ENCODE peak calls at places on chromosomes 7 and 10, in seven cellular contexts. One of them, this sample, is unnamed.

GRCh38 chr7:90250601-90251303 is 5.8 kb downstream of the CFAP69 start:
- DNase-seq in fibroblast of lung: peak; percentile 60
- DNase-seq in MM.1S: no peak
- DNase-seq in CD8-positive, alpha-beta memory T cell: no peak
- DNase-seq in IMR-90: peak; percentile 40
- DNase-seq in GM12864: no peak
- DNase-seq in ovary: no peak
- DNase-seq in this sample: no peak

GRCh38 chr7:22944506-22944905 is 69.4 kb downstream of the HYCC1 start:
- DNase-seq in fibroblast of lung: peak; percentile 86
- DNase-seq in MM.1S: no peak
- DNase-seq in CD8-positive, alpha-beta memory T cell: no peak
- DNase-seq in IMR-90: peak; percentile 75
- DNase-seq in ovary: no peak
- DNase-seq in GM12864: no peak
- DNase-seq in this sample: no peak

GRCh38 chr10:78330884-78331283 is 297.2 kb downstream of the RPS24 start:
- DNase-seq in MM.1S: no peak
- DNase-seq in fibroblast of lung: no peak
- DNase-seq in ovary: no peak
- DNase-seq in GM12864: no peak
- DNase-seq in IMR-90: no peak
- DNase-seq in CD8-positive, alpha-beta memory T cell: no peak
- DNase-seq in this sample: no peak

GRCh38 chr10:44325157-44325556 is 59.7 kb downstream of the CXCL12 start:
- DNase-seq in IMR-90: no peak
- DNase-seq in MM.1S: no peak
- DNase-seq in CD8-positive, alpha-beta memory T cell: no peak
- DNase-seq in GM12864: no peak
- DNase-seq in ovary: no peak
- DNase-seq in fibroblast of lung: no peak
- DNase-seq in this sample: no peak

GRCh38 chr10:127873901-127874470 is 18.8 kb downstream of the CLRN3 start:
- DNase-seq in GM12864: no peak
- DNase-seq in CD8-positive, alpha-beta memory T cell: no peak
- DNase-seq in fibroblast of lung: no peak
- DNase-seq in ovary: no peak
- DNase-seq in MM.1S: no peak
- DNase-seq in IMR-90: no peak
- DNase-seq in this sample: no peak

GRCh38 chr10:72276013-72276387 is 2.3 kb downstream of the DDIT4 start:
- DNase-seq in MM.1S: no peak
- DNase-seq in fibroblast of lung: peak; percentile 39
- DNase-seq in IMR-90: no peak
- DNase-seq in ovary: peak; percentile 63
- DNase-seq in GM12864: no peak
- DNase-seq in CD8-positive, alpha-beta memory T cell: no peak
- DNase-seq in this sample: no peak

GRCh38 chr7:142300689-142301088 is 42.8 kb upstream of the PRSS58 start:
- DNase-seq in GM12864: no peak
- DNase-seq in IMR-90: no peak
- DNase-seq in MM.1S: no peak
- DNase-seq in ovary: no peak
- DNase-seq in fibroblast of lung: no peak
- DNase-seq in CD8-positive, alpha-beta memory T cell: no peak
- DNase-seq in this sample: peak; percentile 16

GRCh38 chr7:107937514-107937913 is 46.5 kb downstream of the DLD start:
- DNase-seq in ovary: no peak
- DNase-seq in CD8-positive, alpha-beta memory T cell: no peak
- DNase-seq in MM.1S: no peak
- DNase-seq in IMR-90: no peak
- DNase-seq in GM12864: no peak
- DNase-seq in fibroblast of lung: no peak
- DNase-seq in this sample: no peak

GRCh38 chr7:142478479-142479220 is 220.8 kb upstream of the PRSS58 start:
- DNase-seq in fibroblast of lung: peak; percentile 71
- DNase-seq in ovary: no peak
- DNase-seq in IMR-90: peak; percentile 64
- DNase-seq in GM12864: no peak
- DNase-seq in MM.1S: peak; percentile 76
- DNase-seq in CD8-positive, alpha-beta memory T cell: no peak
- DNase-seq in this sample: peak; percentile 50

GRCh38 chr7:55477781-55478374 is 94.4 kb downstream of the VOPP1 start:
- DNase-seq in MM.1S: no peak
- DNase-seq in GM12864: no peak
- DNase-seq in fibroblast of lung: peak; percentile 70
- DNase-seq in IMR-90: peak; percentile 96
- DNase-seq in CD8-positive, alpha-beta memory T cell: no peak
- DNase-seq in ovary: no peak
- DNase-seq in this sample: no peak

GRCh38 chr10:132654708-132655661 is 117.4 kb downstream of the INPP5A start:
- DNase-seq in IMR-90: peak; percentile 55
- DNase-seq in GM12864: no peak
- DNase-seq in ovary: peak; percentile 54
- DNase-seq in fibroblast of lung: peak; percentile 64
- DNase-seq in CD8-positive, alpha-beta memory T cell: peak; percentile 29
- DNase-seq in MM.1S: no peak
- DNase-seq in this sample: peak; percentile 61

GRCh38 chr10:84935772-84936171 is 607.4 kb downstream of the CCSER2 start:
- DNase-seq in MM.1S: peak; percentile 33
- DNase-seq in IMR-90: no peak
- DNase-seq in ovary: no peak
- DNase-seq in CD8-positive, alpha-beta memory T cell: no peak
- DNase-seq in GM12864: no peak
- DNase-seq in fibroblast of lung: no peak
- DNase-seq in this sample: no peak

GRCh38 chr10:122170802-122171201 is 100.3 kb upstream of the BTBD16 start:
- DNase-seq in fibroblast of lung: no peak
- DNase-seq in CD8-positive, alpha-beta memory T cell: no peak
- DNase-seq in GM12864: no peak
- DNase-seq in ovary: no peak
- DNase-seq in IMR-90: no peak
- DNase-seq in MM.1S: no peak
- DNase-seq in this sample: no peak

GRCh38 chr10:117535045-117535751 is 7.3 kb upstream of the EMX2 start:
- DNase-seq in CD8-positive, alpha-beta memory T cell: no peak
- DNase-seq in IMR-90: no peak
- DNase-seq in fibroblast of lung: no peak
- DNase-seq in GM12864: no peak
- DNase-seq in ovary: no peak
- DNase-seq in MM.1S: no peak
- DNase-seq in this sample: no peak

GRCh38 chr7:90920336-90920735 is 324.2 kb downstream of the CDK14 start:
- DNase-seq in fibroblast of lung: no peak
- DNase-seq in CD8-positive, alpha-beta memory T cell: no peak
- DNase-seq in GM12864: no peak
- DNase-seq in MM.1S: no peak
- DNase-seq in ovary: no peak
- DNase-seq in IMR-90: no peak
- DNase-seq in this sample: no peak

GRCh38 chr7:17556247-17556646 is 257.8 kb downstream of the AHR start:
- DNase-seq in IMR-90: no peak
- DNase-seq in MM.1S: peak; percentile 37
- DNase-seq in ovary: no peak
- DNase-seq in GM12864: no peak
- DNase-seq in fibroblast of lung: no peak
- DNase-seq in CD8-positive, alpha-beta memory T cell: no peak
- DNase-seq in this sample: no peak

GRCh38 chr7:36381056-36381455 is 8.6 kb upstream of the ANLN start:
- DNase-seq in GM12864: no peak
- DNase-seq in CD8-positive, alpha-beta memory T cell: no peak
- DNase-seq in fibroblast of lung: no peak
- DNase-seq in IMR-90: no peak
- DNase-seq in MM.1S: no peak
- DNase-seq in ovary: no peak
- DNase-seq in this sample: no peak

GRCh38 chr10:30775779-30776591 is 146.4 kb upstream of the LYZL2 start:
- DNase-seq in ovary: no peak
- DNase-seq in MM.1S: no peak
- DNase-seq in GM12864: no peak
- DNase-seq in IMR-90: peak; percentile 95
- DNase-seq in CD8-positive, alpha-beta memory T cell: no peak
- DNase-seq in fibroblast of lung: peak; percentile 90
- DNase-seq in this sample: no peak

GRCh38 chr7:3210531-3210930 is 90.5 kb upstream of the SDK1 start:
- DNase-seq in ovary: no peak
- DNase-seq in IMR-90: no peak
- DNase-seq in fibroblast of lung: no peak
- DNase-seq in GM12864: no peak
- DNase-seq in MM.1S: no peak
- DNase-seq in CD8-positive, alpha-beta memory T cell: no peak
- DNase-seq in this sample: no peak

GRCh38 chr7:135512135-135512887 is 2.4 kb upstream of the CNOT4 start:
- DNase-seq in fibroblast of lung: peak; percentile 68
- DNase-seq in ovary: no peak
- DNase-seq in MM.1S: peak; percentile 91
- DNase-seq in GM12864: peak; percentile 62
- DNase-seq in IMR-90: peak; percentile 52
- DNase-seq in CD8-positive, alpha-beta memory T cell: no peak
- DNase-seq in this sample: peak; percentile 89

GRCh38 chr10:115849197-115849596 is 423.8 kb downstream of the GFRA1 start:
- DNase-seq in MM.1S: no peak
- DNase-seq in IMR-90: no peak
- DNase-seq in fibroblast of lung: no peak
- DNase-seq in ovary: no peak
- DNase-seq in CD8-positive, alpha-beta memory T cell: no peak
- DNase-seq in GM12864: no peak
- DNase-seq in this sample: no peak

GRCh38 chr10:19638173-19638872 is 177.9 kb upstream of the PLXDC2 start:
- DNase-seq in ovary: no peak
- DNase-seq in GM12864: no peak
- DNase-seq in IMR-90: peak; percentile 95
- DNase-seq in fibroblast of lung: peak; percentile 98
- DNase-seq in CD8-positive, alpha-beta memory T cell: no peak
- DNase-seq in MM.1S: no peak
- DNase-seq in this sample: no peak

GRCh38 chr10:29555091-29555745 is 79.6 kb downstream of the SVIL start:
- DNase-seq in CD8-positive, alpha-beta memory T cell: no peak
- DNase-seq in ovary: no peak
- DNase-seq in fibroblast of lung: no peak
- DNase-seq in IMR-90: peak; percentile 9
- DNase-seq in MM.1S: no peak
- DNase-seq in GM12864: no peak
- DNase-seq in this sample: no peak

GRCh38 chr7:116610210-116610609 is 61.8 kb upstream of the MET start:
- DNase-seq in ovary: no peak
- DNase-seq in GM12864: no peak
- DNase-seq in fibroblast of lung: peak; percentile 74
- DNase-seq in IMR-90: peak; percentile 41
- DNase-seq in CD8-positive, alpha-beta memory T cell: no peak
- DNase-seq in MM.1S: no peak
- DNase-seq in this sample: no peak

GRCh38 chr10:72333111-72334012 is 21.4 kb downstream of the DNAJB12 start:
- DNase-seq in GM12864: no peak
- DNase-seq in fibroblast of lung: no peak
- DNase-seq in ovary: peak; percentile 53
- DNase-seq in IMR-90: no peak
- DNase-seq in MM.1S: no peak
- DNase-seq in CD8-positive, alpha-beta memory T cell: no peak
- DNase-seq in this sample: no peak

GRCh38 chr10:86068532-86069337 is 297.9 kb downstream of the GRID1 start:
- DNase-seq in fibroblast of lung: no peak
- DNase-seq in ovary: no peak
- DNase-seq in GM12864: no peak
- DNase-seq in MM.1S: no peak
- DNase-seq in CD8-positive, alpha-beta memory T cell: no peak
- DNase-seq in IMR-90: no peak
- DNase-seq in this sample: no peak

GRCh38 chr10:113610636-113611601 is 52.9 kb downstream of the NRAP start:
- DNase-seq in GM12864: no peak
- DNase-seq in ovary: no peak
- DNase-seq in fibroblast of lung: no peak
- DNase-seq in MM.1S: no peak
- DNase-seq in CD8-positive, alpha-beta memory T cell: no peak
- DNase-seq in IMR-90: no peak
- DNase-seq in this sample: no peak

GRCh38 chr10:114403545-114404161 is 649 bp downstream of the AFAP1L2 start:
- DNase-seq in ovary: peak; percentile 68
- DNase-seq in fibroblast of lung: no peak
- DNase-seq in IMR-90: no peak
- DNase-seq in GM12864: no peak
- DNase-seq in CD8-positive, alpha-beta memory T cell: no peak
- DNase-seq in MM.1S: no peak
- DNase-seq in this sample: peak; percentile 36

GRCh38 chr10:4775808-4776207 is 50.2 kb upstream of the AKR1E2 start:
- DNase-seq in GM12864: no peak
- DNase-seq in fibroblast of lung: no peak
- DNase-seq in CD8-positive, alpha-beta memory T cell: no peak
- DNase-seq in MM.1S: no peak
- DNase-seq in ovary: no peak
- DNase-seq in IMR-90: peak; percentile 54
- DNase-seq in this sample: no peak

GRCh38 chr7:12687213-12688171 is at the start of gene ARL4A:
- DNase-seq in ovary: peak; percentile 99
- DNase-seq in IMR-90: peak; percentile 98
- DNase-seq in MM.1S: peak; percentile 98
- DNase-seq in CD8-positive, alpha-beta memory T cell: peak; percentile 75
- DNase-seq in fibroblast of lung: peak; percentile 99
- DNase-seq in GM12864: peak; percentile 80
- DNase-seq in this sample: peak; percentile 95
- H3K4me3 ChIP-seq in ovary: peak within 1 kb of the TSS; percentile 81
- H3K4me3 ChIP-seq in IMR-90: peak within 1 kb of the TSS; percentile 77
- H3K4me3 ChIP-seq in MM.1S: peak within 1 kb of the TSS; percentile 73
- H3K4me3 ChIP-seq in CD8-positive, alpha-beta memory T cell: peak within 1 kb of the TSS; percentile 75
- H3K4me3 ChIP-seq in fibroblast of lung: peak within 1 kb of the TSS; percentile 81
- H3K4me3 ChIP-seq in GM12864: peak within 1 kb of the TSS; percentile 69
- H3K4me3 ChIP-seq in this sample: peak within 1 kb of the TSS; percentile 93

GRCh38 chr10:17227367-17228080 is 517 bp upstream of the VIM start:
- DNase-seq in ovary: no peak
- DNase-seq in CD8-positive, alpha-beta memory T cell: no peak
- DNase-seq in GM12864: no peak
- DNase-seq in MM.1S: peak; percentile 41
- DNase-seq in IMR-90: peak; percentile 39
- DNase-seq in fibroblast of lung: peak; percentile 47
- DNase-seq in this sample: peak; percentile 67
- H3K4me3 ChIP-seq in ovary: peak overlapping the region; percentile 64
- H3K4me3 ChIP-seq in CD8-positive, alpha-beta memory T cell: peak overlapping the region; percentile 67
- H3K4me3 ChIP-seq in GM12864: peak overlapping the region; percentile 59
- H3K4me3 ChIP-seq in MM.1S: peak overlapping the region; percentile 79
- H3K4me3 ChIP-seq in IMR-90: peak overlapping the region; percentile 87
- H3K4me3 ChIP-seq in fibroblast of lung: peak overlapping the region; percentile 100
- H3K4me3 ChIP-seq in this sample: peak overlapping the region; percentile 67

DNA sequence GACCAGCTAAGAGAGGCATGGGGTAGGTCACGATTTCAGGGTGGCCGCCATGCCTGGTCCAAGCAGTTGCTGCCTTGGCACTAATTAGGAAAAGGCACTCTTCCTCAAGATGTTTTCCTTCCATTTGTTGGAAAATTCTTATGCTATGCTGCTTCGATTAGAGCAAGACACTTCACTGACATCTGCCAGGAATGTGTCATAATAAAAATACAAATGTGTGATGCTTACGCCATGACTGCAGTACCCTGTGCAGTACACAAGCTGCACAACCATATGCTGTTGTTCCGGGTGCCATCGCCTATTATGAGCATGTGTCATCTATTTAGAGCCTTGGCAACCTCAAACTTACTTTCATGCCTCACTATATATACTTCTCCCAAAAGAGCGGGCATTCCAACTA is 14.9 kb upstream of the MPP7 start:
- DNase-seq in ovary: no peak
- DNase-seq in GM12864: no peak
- DNase-seq in MM.1S: no peak
- DNase-seq in CD8-positive, alpha-beta memory T cell: no peak
- DNase-seq in IMR-90: no peak
- DNase-seq in fibroblast of lung: no peak
- DNase-seq in this sample: no peak
- H3K4me3 ChIP-seq in ovary: no peak overlapping the region
- H3K4me3 ChIP-seq in GM12864: no peak overlapping the region
- H3K4me3 ChIP-seq in MM.1S: no peak overlapping the region
- H3K4me3 ChIP-seq in CD8-positive, alpha-beta memory T cell: no peak overlapping the region
- H3K4me3 ChIP-seq in IMR-90: no peak overlapping the region
- H3K4me3 ChIP-seq in fibroblast of lung: no peak overlapping the region
- H3K4me3 ChIP-seq in this sample: no peak overlapping the region

GRCh38 chr10:11824376-11824775 is 1.2 kb downstream of the PROSER2 start:
- DNase-seq in IMR-90: peak; percentile 30
- DNase-seq in GM12864: no peak
- DNase-seq in CD8-positive, alpha-beta memory T cell: no peak
- DNase-seq in fibroblast of lung: peak; percentile 22
- DNase-seq in ovary: no peak
- DNase-seq in MM.1S: no peak
- DNase-seq in this sample: no peak
- H3K4me3 ChIP-seq in IMR-90: no peak overlapping the region
- H3K4me3 ChIP-seq in GM12864: no peak overlapping the region
- H3K4me3 ChIP-seq in CD8-positive, alpha-beta memory T cell: no peak overlapping the region
- H3K4me3 ChIP-seq in fibroblast of lung: peak overlapping the region; percentile 78
- H3K4me3 ChIP-seq in ovary: peak overlapping the region; percentile 57
- H3K4me3 ChIP-seq in MM.1S: no peak overlapping the region
- H3K4me3 ChIP-seq in this sample: no peak overlapping the region

This sample was measured in GM12865.